ENCODE peak calls at places on chromosomes 2 and 18, in seven cellular contexts. N is GM23338, F is H9, Z is mammary epithelial cell, O is HCT116, D is IMR-90, A is HepG2. V is an unnamed sample.

GRCh38 chr2:184363213-184363612 is 235.1 kb upstream of the ZNF804A start:
- DNase-seq in A (peak; percentile 20), N (no peak), D (no peak), O (peak; percentile 2), Z (no peak), F (no peak), V (no peak)

GRCh38 chr18:59963229-59963628 is 63.4 kb downstream of the PMAIP1 start:
- DNase-seq in A (no peak), Z (no peak), D (no peak), F (no peak), O (no peak), N (no peak), V (no peak)

GRCh38 chr2:112642961-112643360 is 2.8 kb upstream of the SLC20A1 start:
- DNase-seq in Z (no peak), F (no peak), O (no peak), A (no peak), D (no peak), N (no peak), V (no peak)

GRCh38 chr2:16635796-16636699 is 29.6 kb downstream of the CYRIA start:
- DNase-seq in N (peak; percentile 7), A (no peak), Z (no peak), O (no peak), D (peak; percentile 71), F (no peak), V (no peak)

GRCh38 chr2:8484502-8485283 is 197.2 kb upstream of the ID2 start:
- DNase-seq in F (no peak), Z (no peak), D (no peak), N (no peak), A (no peak), O (no peak), V (no peak)

GRCh38 chr18:29147944-29148343 is 971.0 kb upstream of the CDH2 start:
- DNase-seq in N (peak; percentile 68), Z (peak; percentile 34), A (no peak), O (no peak), D (peak; percentile 85), F (peak; percentile 32), V (peak; percentile 24)

GRCh38 chr2:240915526-240916335 is 9.6 kb downstream of the CROCC2 start:
- DNase-seq in N (peak; percentile 41), F (no peak), A (no peak), Z (no peak), O (no peak), D (no peak), V (no peak)

GRCh38 chr2:193584522-193584938 is 1389.8 kb upstream of the TMEFF2 start:
- DNase-seq in Z (peak; percentile 20), A (peak; percentile 71), D (peak; percentile 1), N (peak; percentile 65), O (peak; percentile 15), F (peak; percentile 43), V (peak; percentile 14)

GRCh38 chr2:46302005-46302696 is 4.9 kb downstream of the EPAS1 start:
- DNase-seq in O (no peak), N (no peak), F (no peak), D (no peak), A (no peak), Z (no peak), V (no peak)

GRCh38 chr2:98496750-98497493 is 52.3 kb downstream of the INPP4A start:
- DNase-seq in N (no peak), F (no peak), Z (no peak), D (no peak), O (no peak), A (no peak), V (no peak)

GRCh38 chr2:137005173-137005572 is 239.8 kb downstream of the THSD7B start:
- DNase-seq in F (no peak), A (no peak), D (no peak), N (no peak), O (no peak), Z (no peak), V (no peak)

GRCh38 chr18:10682368-10682714 is 156.5 kb downstream of the NAPG start:
- DNase-seq in D (no peak), F (no peak), O (no peak), A (no peak), N (peak; percentile 28), Z (no peak), V (no peak)

GRCh38 chr2:227180286-227180685 is 15.9 kb downstream of the COL4A3 start:
- DNase-seq in A (no peak), F (no peak), O (no peak), Z (no peak), N (peak; percentile 9), D (no peak), V (no peak)

GRCh38 chr18:5158587-5158986 is 38.5 kb downstream of the AKAIN1 start:
- DNase-seq in A (no peak), Z (no peak), O (no peak), D (no peak), F (no peak), N (no peak), V (no peak)
- H2AFZ ChIP-seq in A (no peak overlapping the region), Z (no peak overlapping the region), O (no peak overlapping the region), D (no peak overlapping the region), F (no peak overlapping the region), N (peak overlapping the region; percentile 82), V (peak overlapping the region; percentile 69)

DNA sequence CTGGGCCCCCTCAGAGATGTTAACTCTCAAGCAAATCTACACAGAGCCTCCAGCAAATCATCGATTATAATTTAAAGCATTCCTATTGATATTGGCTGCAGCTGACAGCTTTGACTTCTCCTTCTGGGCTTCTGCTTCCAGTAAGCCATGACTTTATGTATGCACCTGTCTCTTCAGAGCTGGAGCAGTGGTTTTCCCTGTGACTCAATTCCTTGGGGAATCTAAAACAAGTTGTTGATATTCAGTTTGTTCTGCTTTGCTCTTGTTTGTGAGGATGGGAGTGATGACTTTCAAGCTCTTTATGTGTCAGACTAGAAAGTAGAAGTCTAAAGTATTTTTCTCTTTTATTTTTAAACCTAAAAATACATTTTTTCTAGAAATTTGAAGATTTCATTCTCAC is 45.1 kb upstream of the TNP1 start:
- DNase-seq in O (no peak), N (no peak), Z (no peak), D (no peak), F (no peak), A (no peak), V (no peak)
- H2AFZ ChIP-seq in O (no peak overlapping the region), N (no peak overlapping the region), Z (no peak overlapping the region), D (no peak overlapping the region), F (no peak overlapping the region), A (no peak overlapping the region), V (no peak overlapping the region)

DNA sequence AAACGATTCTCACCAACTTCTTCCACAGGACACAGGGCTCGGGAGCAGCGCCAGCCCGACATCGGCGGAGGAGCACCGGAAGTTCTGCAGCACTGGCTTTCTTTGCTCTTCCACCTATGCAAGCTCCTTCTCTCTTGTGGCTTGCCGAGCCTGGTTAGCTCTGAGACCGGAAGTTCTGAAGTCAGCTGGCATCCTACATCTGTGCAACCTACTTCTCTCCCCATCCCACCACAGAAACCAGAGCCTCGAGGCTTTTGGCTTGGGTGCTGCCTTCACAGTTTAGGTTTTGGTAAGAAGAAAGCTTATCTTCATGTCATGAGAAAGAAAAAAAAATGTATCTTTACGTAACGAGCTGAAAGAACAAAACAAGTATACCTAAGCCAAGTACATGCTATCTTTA is 111.7 kb downstream of the ANKRD44 start:
- DNase-seq in A (no peak), N (no peak), Z (peak; percentile 54), O (no peak), F (no peak), D (no peak), V (peak; percentile 96)
- H2AFZ ChIP-seq in A (no peak overlapping the region), N (no peak overlapping the region), Z (peak overlapping the region; percentile 80), O (no peak overlapping the region), F (no peak overlapping the region), D (no peak overlapping the region), V (peak overlapping the region; percentile 12)

DNA sequence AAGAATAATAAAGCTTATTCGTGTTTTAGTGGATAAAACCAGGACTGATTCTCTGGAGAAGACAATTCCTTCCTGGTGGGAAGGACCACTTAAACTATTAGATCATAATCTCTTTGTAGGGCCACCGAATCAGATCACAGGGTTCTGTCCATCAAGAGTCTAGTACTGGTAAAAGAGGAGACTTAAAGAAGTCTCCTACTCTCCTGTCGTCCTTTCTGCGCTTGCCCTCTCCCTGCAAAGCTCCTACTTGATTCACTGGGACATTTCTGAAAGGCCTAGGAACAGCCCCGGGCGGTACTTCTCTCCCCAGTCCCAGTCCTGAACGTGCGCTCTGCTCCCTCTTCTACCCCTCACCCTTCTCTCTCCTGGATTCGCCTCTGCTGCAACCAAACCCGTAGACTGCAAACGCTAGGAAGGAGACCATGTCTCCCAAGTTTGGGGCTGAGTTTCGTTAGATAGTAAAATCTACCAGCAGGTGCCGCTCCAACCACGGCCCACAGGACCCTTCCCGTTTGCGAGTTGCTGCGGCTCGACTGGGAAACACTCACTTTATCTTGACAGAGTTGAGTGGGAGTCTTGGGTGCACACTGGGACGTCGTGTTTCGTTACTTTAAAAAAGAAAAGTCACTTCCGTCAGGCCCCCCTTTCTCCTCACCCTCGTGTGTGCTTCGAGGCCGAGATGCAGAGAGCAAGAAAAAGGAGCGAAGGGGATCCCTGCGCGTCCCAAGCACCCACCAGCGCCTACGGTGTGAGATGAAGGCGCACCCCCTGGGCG is 952 bp downstream of the FIGLA start:
- DNase-seq in A (peak; percentile 58), F (peak; percentile 88), D (peak; percentile 25), O (peak; percentile 46), Z (peak; percentile 55), N (peak; percentile 95), V (peak; percentile 25)
- H2AFZ ChIP-seq in A (peak overlapping the region; percentile 31), F (no peak overlapping the region), D (peak overlapping the region; percentile 27), O (peak overlapping the region; percentile 87), Z (peak overlapping the region; percentile 56), N (peak overlapping the region; percentile 95), V (no peak overlapping the region)